ENCODE peak calls at places on chromosomes 6 and 20, in seven cellular contexts. One of them, this sample, is unnamed.

GRCh38 chr6:41733707-41734665 is 1.4 kb downstream of the TFEB start:
- DNase-seq in HCT116: peak; percentile 36
- DNase-seq in stimulated activated CD8-positive, alpha-beta memory T cell treated with anti-CD3 and anti-CD28 coated beads, Interleukin-7, amount 100 ng/mL, for 1 hour: peak; percentile 46
- DNase-seq in RPMI7951: peak; percentile 87
- DNase-seq in mesothelial cell of epicardium: peak; percentile 69
- DNase-seq in fibroblast of pulmonary artery: peak; percentile 61
- DNase-seq in lung: peak; percentile 69
- DNase-seq in this sample: peak; percentile 88

GRCh38 chr6:15389079-15389758 is 143.3 kb downstream of the JARID2 start:
- DNase-seq in HCT116: no peak
- DNase-seq in stimulated activated CD8-positive, alpha-beta memory T cell treated with anti-CD3 and anti-CD28 coated beads, Interleukin-7, amount 100 ng/mL, for 1 hour: no peak
- DNase-seq in RPMI7951: peak; percentile 17
- DNase-seq in mesothelial cell of epicardium: no peak
- DNase-seq in fibroblast of pulmonary artery: peak; percentile 35
- DNase-seq in lung: no peak
- DNase-seq in this sample: no peak

GRCh38 chr6:143744593-143745151 is 66.9 kb downstream of the PHACTR2 start:
- DNase-seq in HCT116: peak; percentile 10
- DNase-seq in stimulated activated CD8-positive, alpha-beta memory T cell treated with anti-CD3 and anti-CD28 coated beads, Interleukin-7, amount 100 ng/mL, for 1 hour: no peak
- DNase-seq in RPMI7951: peak; percentile 69
- DNase-seq in mesothelial cell of epicardium: no peak
- DNase-seq in fibroblast of pulmonary artery: no peak
- DNase-seq in lung: no peak
- DNase-seq in this sample: peak; percentile 27

GRCh38 chr6:135972586-135972985 is 121.1 kb downstream of the PDE7B start:
- DNase-seq in HCT116: no peak
- DNase-seq in stimulated activated CD8-positive, alpha-beta memory T cell treated with anti-CD3 and anti-CD28 coated beads, Interleukin-7, amount 100 ng/mL, for 1 hour: no peak
- DNase-seq in RPMI7951: no peak
- DNase-seq in mesothelial cell of epicardium: no peak
- DNase-seq in fibroblast of pulmonary artery: no peak
- DNase-seq in lung: no peak
- DNase-seq in this sample: no peak

GRCh38 chr6:148335582-148335981 is 7.1 kb upstream of the SASH1 start:
- DNase-seq in HCT116: no peak
- DNase-seq in stimulated activated CD8-positive, alpha-beta memory T cell treated with anti-CD3 and anti-CD28 coated beads, Interleukin-7, amount 100 ng/mL, for 1 hour: no peak
- DNase-seq in RPMI7951: no peak
- DNase-seq in mesothelial cell of epicardium: no peak
- DNase-seq in fibroblast of pulmonary artery: peak; percentile 52
- DNase-seq in lung: no peak
- DNase-seq in this sample: no peak

GRCh38 chr6:129200151-129200550 is 317.2 kb downstream of the LAMA2 start:
- DNase-seq in HCT116: no peak
- DNase-seq in stimulated activated CD8-positive, alpha-beta memory T cell treated with anti-CD3 and anti-CD28 coated beads, Interleukin-7, amount 100 ng/mL, for 1 hour: no peak
- DNase-seq in RPMI7951: no peak
- DNase-seq in mesothelial cell of epicardium: no peak
- DNase-seq in fibroblast of pulmonary artery: no peak
- DNase-seq in lung: no peak
- DNase-seq in this sample: no peak

GRCh38 chr6:106117579-106117978 is 31.4 kb downstream of the PRDM1 start:
- DNase-seq in HCT116: no peak
- DNase-seq in stimulated activated CD8-positive, alpha-beta memory T cell treated with anti-CD3 and anti-CD28 coated beads, Interleukin-7, amount 100 ng/mL, for 1 hour: no peak
- DNase-seq in RPMI7951: no peak
- DNase-seq in mesothelial cell of epicardium: no peak
- DNase-seq in fibroblast of pulmonary artery: no peak
- DNase-seq in lung: no peak
- DNase-seq in this sample: no peak

GRCh38 chr6:73180718-73181619 is 44.3 kb downstream of the KHDC1L start:
- DNase-seq in HCT116: peak; percentile 39
- DNase-seq in stimulated activated CD8-positive, alpha-beta memory T cell treated with anti-CD3 and anti-CD28 coated beads, Interleukin-7, amount 100 ng/mL, for 1 hour: no peak
- DNase-seq in RPMI7951: peak; percentile 53
- DNase-seq in mesothelial cell of epicardium: no peak
- DNase-seq in fibroblast of pulmonary artery: peak; percentile 85
- DNase-seq in lung: no peak
- DNase-seq in this sample: no peak

GRCh38 chr6:26441977-26442376 is 1.7 kb downstream of the BTN3A3 start:
- DNase-seq in HCT116: no peak
- DNase-seq in stimulated activated CD8-positive, alpha-beta memory T cell treated with anti-CD3 and anti-CD28 coated beads, Interleukin-7, amount 100 ng/mL, for 1 hour: no peak
- DNase-seq in RPMI7951: no peak
- DNase-seq in mesothelial cell of epicardium: no peak
- DNase-seq in fibroblast of pulmonary artery: no peak
- DNase-seq in lung: no peak
- DNase-seq in this sample: no peak

GRCh38 chr6:50707652-50708325 is 5.5 kb upstream of the TFAP2D start:
- DNase-seq in HCT116: no peak
- DNase-seq in stimulated activated CD8-positive, alpha-beta memory T cell treated with anti-CD3 and anti-CD28 coated beads, Interleukin-7, amount 100 ng/mL, for 1 hour: no peak
- DNase-seq in RPMI7951: no peak
- DNase-seq in mesothelial cell of epicardium: no peak
- DNase-seq in fibroblast of pulmonary artery: peak; percentile 6
- DNase-seq in lung: no peak
- DNase-seq in this sample: peak; percentile 54

GRCh38 chr20:53654932-53655674 is 61.5 kb upstream of the ZNF217 start:
- DNase-seq in HCT116: no peak
- DNase-seq in stimulated activated CD8-positive, alpha-beta memory T cell treated with anti-CD3 and anti-CD28 coated beads, Interleukin-7, amount 100 ng/mL, for 1 hour: no peak
- DNase-seq in RPMI7951: peak; percentile 73
- DNase-seq in mesothelial cell of epicardium: no peak
- DNase-seq in fibroblast of pulmonary artery: no peak
- DNase-seq in lung: no peak
- DNase-seq in this sample: no peak

GRCh38 chr20:59207742-59208357 is 44.2 kb downstream of the ZNF831 start:
- DNase-seq in HCT116: peak; percentile 16
- DNase-seq in stimulated activated CD8-positive, alpha-beta memory T cell treated with anti-CD3 and anti-CD28 coated beads, Interleukin-7, amount 100 ng/mL, for 1 hour: peak; percentile 67
- DNase-seq in RPMI7951: peak; percentile 31
- DNase-seq in mesothelial cell of epicardium: no peak
- DNase-seq in fibroblast of pulmonary artery: peak; percentile 4
- DNase-seq in lung: peak; percentile 63
- DNase-seq in this sample: peak; percentile 62